ENCODE peak calls at places on chromosomes 7 and 10, in nine cellular contexts. C, A, H, V, Z, N, W, D and M are unnamed samples.

GRCh38 chr7:7821517-7821916 is 103.1 kb upstream of the RPA3 start:
- DNase-seq in C (no peak), A (no peak), H (no peak), V (no peak), Z (no peak), N (no peak), W (no peak), D (no peak), M (no peak)

GRCh38 chr10:49781247-49781646 is 19.1 kb upstream of the OGDHL start:
- DNase-seq in C (no peak), A (no peak), H (no peak), V (no peak), Z (no peak), N (no peak), W (peak), D (no peak), M (no peak)

GRCh38 chr7:45578467-45578866 is 4.3 kb downstream of the ADCY1 start:
- DNase-seq in C (no peak), A (no peak), H (no peak), V (no peak), Z (no peak), N (no peak), W (no peak), D (no peak), M (no peak)

GRCh38 chr7:16627236-16627635 is 18.3 kb downstream of the ANKMY2 start:
- DNase-seq in C (peak), A (no peak), H (no peak), V (no peak), Z (no peak), N (no peak), W (no peak), D (no peak), M (no peak)

GRCh38 chr10:112000466-112000865 is 183.1 kb downstream of the GPAM start:
- DNase-seq in C (peak), A (no peak), H (no peak), V (no peak), Z (no peak), N (no peak), W (no peak), D (no peak), M (no peak)

GRCh38 chr10:102580230-102580629 is 64.0 kb upstream of the TRIM8 start:
- DNase-seq in C (no peak), A (no peak), H (no peak), V (no peak), Z (no peak), N (no peak), W (peak), D (no peak), M (no peak)

GRCh38 chr10:13613519-13613918 is 26.8 kb downstream of the PRPF18 start:
- DNase-seq in C (peak), A (no peak), H (peak), V (no peak), Z (no peak), N (no peak), W (peak), D (no peak), M (no peak)

GRCh38 chr7:46015107-46015868 is 94.2 kb upstream of the IGFBP3 start:
- DNase-seq in C (no peak), A (peak), H (peak), V (no peak), Z (no peak), N (no peak), W (no peak), D (peak), M (peak)

GRCh38 chr10:33234779-33235178 is 99.7 kb downstream of the NRP1 start:
- DNase-seq in C (peak), A (no peak), H (no peak), V (no peak), Z (no peak), N (no peak), W (peak), D (no peak), M (no peak)

GRCh38 chr10:110498982-110499795 is 1.5 kb downstream of the DUSP5 start:
- DNase-seq in C (peak), A (no peak), H (no peak), V (peak), Z (no peak), N (no peak), W (peak), D (peak), M (peak)

GRCh38 chr7:98251251-98251843 is 685 bp downstream of the TECPR1 start:
- DNase-seq in C (no peak), A (peak), H (no peak), V (peak), Z (no peak), N (peak), W (peak), D (no peak), M (peak)